ENCODE peak calls at places on chromosomes 4 and X, in six cellular contexts. One of them, this sample, is unnamed.

GRCh38 chr4:169436734-169437133 is 166.0 kb upstream of the SH3RF1 start:
- DNase-seq in glutamatergic neuron: no peak
- DNase-seq in transverse colon: no peak
- DNase-seq in kidney epithelial cell: no peak
- DNase-seq in lower lobe of right lung: no peak
- DNase-seq in cardiac fibroblast: no peak
- DNase-seq in this sample: no peak

GRCh38 chrX:153727108-153727931 is 2.7 kb downstream of the ABCD1 start:
- DNase-seq in transverse colon: peak; percentile 63
- DNase-seq in kidney epithelial cell: no peak
- DNase-seq in lower lobe of right lung: peak; percentile 56
- DNase-seq in glutamatergic neuron: no peak
- DNase-seq in cardiac fibroblast: peak; percentile 49
- DNase-seq in this sample: no peak

GRCh38 chr4:151692821-151693504 is 67.8 kb downstream of the GATB start:
- DNase-seq in transverse colon: no peak
- DNase-seq in glutamatergic neuron: no peak
- DNase-seq in cardiac fibroblast: no peak
- DNase-seq in kidney epithelial cell: no peak
- DNase-seq in lower lobe of right lung: no peak
- DNase-seq in this sample: no peak

GRCh38 chrX:10077425-10078188 is 79.2 kb upstream of the CLCN4 start:
- DNase-seq in kidney epithelial cell: no peak
- DNase-seq in glutamatergic neuron: no peak
- DNase-seq in transverse colon: no peak
- DNase-seq in lower lobe of right lung: no peak
- DNase-seq in cardiac fibroblast: no peak
- DNase-seq in this sample: no peak

GRCh38 chrX:3712080-3712869 is 1.2 kb downstream of the PRKX start:
- DNase-seq in cardiac fibroblast: peak; percentile 51
- DNase-seq in glutamatergic neuron: peak; percentile 32
- DNase-seq in kidney epithelial cell: no peak
- DNase-seq in transverse colon: peak; percentile 19
- DNase-seq in lower lobe of right lung: no peak
- DNase-seq in this sample: peak; percentile 9

GRCh38 chrX:104137496-104137895 is 19.3 kb downstream of the SLC25A53 start:
- DNase-seq in cardiac fibroblast: peak; percentile 9
- DNase-seq in lower lobe of right lung: no peak
- DNase-seq in transverse colon: no peak
- DNase-seq in glutamatergic neuron: no peak
- DNase-seq in kidney epithelial cell: no peak
- DNase-seq in this sample: no peak

GRCh38 chr4:148955926-148956325 is 513.7 kb upstream of the NR3C2 start:
- DNase-seq in kidney epithelial cell: no peak
- DNase-seq in cardiac fibroblast: no peak
- DNase-seq in glutamatergic neuron: no peak
- DNase-seq in lower lobe of right lung: no peak
- DNase-seq in transverse colon: no peak
- DNase-seq in this sample: no peak

GRCh38 chr4:32847466-32847865 is 2127.3 kb downstream of the PCDH7 start:
- DNase-seq in transverse colon: no peak
- DNase-seq in cardiac fibroblast: peak; percentile 5
- DNase-seq in glutamatergic neuron: no peak
- DNase-seq in kidney epithelial cell: no peak
- DNase-seq in lower lobe of right lung: no peak
- DNase-seq in this sample: no peak

DNA sequence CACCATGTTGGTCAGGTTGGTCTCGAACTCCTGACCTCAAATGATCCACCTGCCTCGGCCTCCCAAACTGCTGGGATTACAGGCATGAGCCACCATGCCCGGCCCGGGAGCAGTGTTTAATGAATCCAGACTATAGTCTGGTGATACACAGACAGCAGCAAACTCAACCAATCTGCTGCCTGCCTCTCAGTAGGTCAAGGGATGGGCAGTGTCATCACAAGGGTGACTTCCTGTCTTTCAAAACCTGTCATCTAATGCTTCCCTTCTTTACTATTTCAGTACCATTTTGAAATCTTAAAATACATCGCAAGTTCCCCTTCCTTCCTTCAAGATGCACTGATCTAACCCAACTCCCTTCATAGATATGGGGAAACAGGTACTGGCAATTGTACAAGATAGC is 8.4 kb downstream of the RPL39 start:
- DNase-seq in cardiac fibroblast: no peak
- DNase-seq in kidney epithelial cell: no peak
- DNase-seq in lower lobe of right lung: peak; percentile 47
- DNase-seq in glutamatergic neuron: no peak
- DNase-seq in transverse colon: no peak
- DNase-seq in this sample: no peak
- TF ChIP-seq CTCF in cardiac fibroblast: no peak
- TF ChIP-seq CTCF in kidney epithelial cell: no peak
- TF ChIP-seq CTCF in lower lobe of right lung: no peak
- TF ChIP-seq CTCF in glutamatergic neuron: no peak
- TF ChIP-seq CTCF in transverse colon: no peak
- TF ChIP-seq CTCF in this sample: no peak

GRCh38 chrX:149504226-149504914 is 736 bp downstream of the IDS start:
- DNase-seq in kidney epithelial cell: no peak
- DNase-seq in glutamatergic neuron: peak; percentile 76
- DNase-seq in lower lobe of right lung: peak; percentile 50
- DNase-seq in transverse colon: peak; percentile 37
- DNase-seq in cardiac fibroblast: no peak
- DNase-seq in this sample: no peak
- TF ChIP-seq CTCF in kidney epithelial cell: peak; percentile 49
- TF ChIP-seq CTCF in glutamatergic neuron: peak; percentile 37
- TF ChIP-seq CTCF in lower lobe of right lung: no peak
- TF ChIP-seq CTCF in transverse colon: peak; percentile 15
- TF ChIP-seq CTCF in cardiac fibroblast: peak; percentile 15
- TF ChIP-seq CTCF in this sample: peak; percentile 37

DNA sequence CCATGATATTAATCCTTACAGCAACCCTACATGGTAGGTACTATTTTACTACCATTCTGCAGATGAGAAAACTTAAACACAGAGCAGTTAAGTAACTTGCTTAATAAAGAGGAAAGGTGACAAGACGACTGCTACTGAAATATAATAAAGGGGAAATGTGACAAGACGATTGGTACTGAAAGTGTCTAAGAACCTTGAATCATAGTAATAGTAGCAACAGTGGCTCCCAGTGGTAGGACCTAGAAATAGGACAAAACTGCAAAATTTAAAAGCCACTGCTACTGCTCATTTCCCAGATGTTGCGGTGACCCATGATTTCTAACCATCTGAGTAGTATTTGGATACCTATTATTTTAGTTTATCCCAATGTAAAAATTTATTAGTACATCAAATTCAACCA is 89.5 kb downstream of the TASL start:
- DNase-seq in lower lobe of right lung: no peak
- DNase-seq in kidney epithelial cell: no peak
- DNase-seq in glutamatergic neuron: no peak
- DNase-seq in cardiac fibroblast: peak; percentile 18
- DNase-seq in transverse colon: no peak
- DNase-seq in this sample: no peak
- TF ChIP-seq CTCF in lower lobe of right lung: no peak
- TF ChIP-seq CTCF in kidney epithelial cell: peak; percentile 19
- TF ChIP-seq CTCF in glutamatergic neuron: no peak
- TF ChIP-seq CTCF in cardiac fibroblast: peak; percentile 1
- TF ChIP-seq CTCF in transverse colon: no peak
- TF ChIP-seq CTCF in this sample: peak; percentile 5

DNA sequence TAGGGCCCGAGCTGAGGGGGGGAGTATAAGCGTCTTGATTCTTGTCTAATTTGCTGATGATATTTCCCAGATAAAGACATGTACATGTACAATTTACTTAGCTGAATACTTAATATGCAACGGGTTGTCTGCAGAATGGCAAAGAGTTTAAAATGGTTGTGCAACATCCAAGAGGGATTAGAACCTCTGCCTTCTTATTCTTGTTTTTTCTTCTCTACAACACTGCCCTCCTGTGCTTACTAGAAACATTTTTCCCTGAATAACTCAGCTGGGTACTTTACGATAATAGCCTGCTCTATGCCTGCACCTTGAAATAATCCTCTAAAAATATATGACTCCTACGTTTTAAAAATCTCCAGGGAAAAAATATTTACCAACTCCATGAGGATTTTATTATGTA is 41.8 kb downstream of the INTS12 start:
- DNase-seq in lower lobe of right lung: no peak
- DNase-seq in kidney epithelial cell: no peak
- DNase-seq in transverse colon: no peak
- DNase-seq in glutamatergic neuron: no peak
- DNase-seq in cardiac fibroblast: peak; percentile 57
- DNase-seq in this sample: peak; percentile 18
- TF ChIP-seq CTCF in lower lobe of right lung: peak; percentile 30
- TF ChIP-seq CTCF in kidney epithelial cell: peak; percentile 10
- TF ChIP-seq CTCF in transverse colon: peak; percentile 22
- TF ChIP-seq CTCF in glutamatergic neuron: no peak
- TF ChIP-seq CTCF in cardiac fibroblast: peak; percentile 14
- TF ChIP-seq CTCF in this sample: peak; percentile 30

GRCh38 chr4:126604273-126604867 is 1028.4 kb upstream of the INTU start:
- DNase-seq in glutamatergic neuron: peak; percentile 24
- DNase-seq in kidney epithelial cell: no peak
- DNase-seq in cardiac fibroblast: peak; percentile 62
- DNase-seq in lower lobe of right lung: no peak
- DNase-seq in transverse colon: no peak
- DNase-seq in this sample: peak; percentile 23
- TF ChIP-seq CTCF in glutamatergic neuron: peak; percentile 65
- TF ChIP-seq CTCF in kidney epithelial cell: peak; percentile 81
- TF ChIP-seq CTCF in cardiac fibroblast: peak; percentile 82
- TF ChIP-seq CTCF in lower lobe of right lung: peak; percentile 53
- TF ChIP-seq CTCF in transverse colon: peak; percentile 30
- TF ChIP-seq CTCF in this sample: peak; percentile 93

DNA sequence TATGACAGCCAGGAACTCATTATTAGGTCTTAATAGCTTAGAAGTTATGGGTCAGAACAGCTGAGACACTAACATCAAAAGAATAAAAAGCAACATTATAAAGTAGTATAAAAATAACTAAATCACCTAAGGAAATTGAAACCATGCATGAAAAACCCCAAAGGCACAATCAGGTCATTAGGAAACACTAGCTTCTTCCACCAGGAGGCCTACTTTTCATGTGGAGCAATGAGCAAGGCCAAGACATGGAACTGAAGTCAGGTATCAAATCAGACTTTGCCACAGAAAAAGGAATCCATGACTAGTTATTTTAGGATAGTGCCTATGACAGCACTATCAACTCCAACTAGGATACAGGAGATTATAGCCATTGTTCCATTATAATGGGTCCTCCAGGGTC is 7.9 kb downstream of the HUWE1 start:
- DNase-seq in cardiac fibroblast: peak; percentile 7
- DNase-seq in kidney epithelial cell: no peak
- DNase-seq in glutamatergic neuron: no peak
- DNase-seq in transverse colon: no peak
- DNase-seq in lower lobe of right lung: no peak
- DNase-seq in this sample: no peak
- TF ChIP-seq CTCF in cardiac fibroblast: peak; percentile 30
- TF ChIP-seq CTCF in kidney epithelial cell: peak; percentile 24
- TF ChIP-seq CTCF in glutamatergic neuron: no peak
- TF ChIP-seq CTCF in transverse colon: no peak
- TF ChIP-seq CTCF in lower lobe of right lung: no peak
- TF ChIP-seq CTCF in this sample: peak; percentile 32

GRCh38 chr4:17633600-17633999 is 19.2 kb downstream of the MED28 start:
- DNase-seq in kidney epithelial cell: no peak
- DNase-seq in glutamatergic neuron: no peak
- DNase-seq in lower lobe of right lung: no peak
- DNase-seq in cardiac fibroblast: no peak
- DNase-seq in transverse colon: no peak
- DNase-seq in this sample: no peak

GRCh38 chr4:17635056-17635455 is 20.6 kb downstream of the MED28 start:
- DNase-seq in kidney epithelial cell: no peak
- DNase-seq in lower lobe of right lung: no peak
- DNase-seq in glutamatergic neuron: no peak
- DNase-seq in cardiac fibroblast: no peak
- DNase-seq in transverse colon: no peak
- DNase-seq in this sample: no peak

GRCh38 chr4:17624821-17625220 is 10.4 kb downstream of the MED28 start:
- DNase-seq in lower lobe of right lung: no peak
- DNase-seq in transverse colon: no peak
- DNase-seq in cardiac fibroblast: no peak
- DNase-seq in glutamatergic neuron: no peak
- DNase-seq in kidney epithelial cell: no peak
- DNase-seq in this sample: no peak

GRCh38 chr4:17630228-17630627 is 15.8 kb downstream of the MED28 start:
- DNase-seq in transverse colon: no peak
- DNase-seq in kidney epithelial cell: no peak
- DNase-seq in glutamatergic neuron: no peak
- DNase-seq in lower lobe of right lung: no peak
- DNase-seq in cardiac fibroblast: no peak
- DNase-seq in this sample: no peak
- TF ChIP-seq CTCF in transverse colon: no peak
- TF ChIP-seq CTCF in kidney epithelial cell: no peak
- TF ChIP-seq CTCF in glutamatergic neuron: no peak
- TF ChIP-seq CTCF in lower lobe of right lung: no peak
- TF ChIP-seq CTCF in cardiac fibroblast: no peak
- TF ChIP-seq CTCF in this sample: no peak

DNA sequence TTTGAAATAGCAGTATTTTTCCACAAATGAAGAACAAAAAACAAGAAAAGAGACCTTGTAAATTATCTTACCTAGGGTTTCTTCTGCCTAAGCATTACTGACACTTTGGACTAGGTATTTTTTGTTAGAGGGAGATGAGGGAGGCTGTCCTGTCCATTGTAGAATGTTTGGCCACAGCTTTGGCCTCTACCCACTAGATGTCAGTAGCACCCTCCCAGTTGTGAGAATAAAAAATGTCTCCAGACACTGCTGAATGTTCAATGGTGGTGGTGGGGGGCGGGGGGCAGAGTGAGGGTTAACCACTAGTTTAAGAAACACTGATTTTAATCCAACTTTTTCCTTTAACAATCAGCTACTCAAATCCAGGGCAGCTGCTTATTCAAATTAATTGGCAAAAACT is 25.8 kb downstream of the OTUD4 start:
- DNase-seq in cardiac fibroblast: peak; percentile 59
- DNase-seq in glutamatergic neuron: no peak
- DNase-seq in kidney epithelial cell: no peak
- DNase-seq in transverse colon: no peak
- DNase-seq in lower lobe of right lung: no peak
- DNase-seq in this sample: no peak
- TF ChIP-seq CTCF in cardiac fibroblast: peak; percentile 65
- TF ChIP-seq CTCF in glutamatergic neuron: no peak
- TF ChIP-seq CTCF in kidney epithelial cell: peak; percentile 53
- TF ChIP-seq CTCF in transverse colon: peak; percentile 23
- TF ChIP-seq CTCF in lower lobe of right lung: peak; percentile 38
- TF ChIP-seq CTCF in this sample: peak; percentile 71

GRCh38 chrX:2690856-2691542 is at the start of gene CD99:
- DNase-seq in lower lobe of right lung: peak; percentile 94
- DNase-seq in kidney epithelial cell: no peak
- DNase-seq in cardiac fibroblast: peak; percentile 95
- DNase-seq in transverse colon: peak; percentile 96
- DNase-seq in glutamatergic neuron: peak; percentile 75
- DNase-seq in this sample: no peak
- TF ChIP-seq CTCF in lower lobe of right lung: no peak
- TF ChIP-seq CTCF in kidney epithelial cell: no peak
- TF ChIP-seq CTCF in cardiac fibroblast: no peak
- TF ChIP-seq CTCF in transverse colon: no peak
- TF ChIP-seq CTCF in glutamatergic neuron: no peak
- TF ChIP-seq CTCF in this sample: no peak

GRCh38 chr4:166091146-166091545 is 218.1 kb downstream of the TLL1 start:
- DNase-seq in lower lobe of right lung: no peak
- DNase-seq in kidney epithelial cell: no peak
- DNase-seq in transverse colon: no peak
- DNase-seq in glutamatergic neuron: no peak
- DNase-seq in cardiac fibroblast: peak; percentile 3
- DNase-seq in this sample: no peak
- TF ChIP-seq CTCF in lower lobe of right lung: no peak
- TF ChIP-seq CTCF in kidney epithelial cell: no peak
- TF ChIP-seq CTCF in transverse colon: no peak
- TF ChIP-seq CTCF in glutamatergic neuron: no peak
- TF ChIP-seq CTCF in cardiac fibroblast: no peak
- TF ChIP-seq CTCF in this sample: peak; percentile 12

This sample was measured in astrocyte of the cerebellum.